ENCODE peak calls at places on chromosomes 3 and 15, in four cellular contexts. I is PC-9; V is stimulated activated CD8-positive, alpha-beta memory T cell treated with anti-CD3 and anti-CD28 coated beads, Interleukin-15, amount 100 ng/mL, for 4 hours; Z is omental fat pad. H is an unnamed sample.

GRCh38 chr3:83500422-83500821 is 1458.4 kb upstream of the CADM2 start:
- DNase-seq in I (no peak), V (no peak), Z (no peak), H (no peak)

GRCh38 chr15:74174216-74174965 is 881 bp downstream of the ISLR start:
- DNase-seq in I (no peak), V (no peak), Z (no peak), H (no peak)

GRCh38 chr3:134567605-134568004 is 81.7 kb downstream of the CEP63 start:
- DNase-seq in I (no peak), V (no peak), Z (no peak), H (no peak)

GRCh38 chr3:9500108-9501050 is 53.2 kb downstream of the LHFPL4 start:
- DNase-seq in I (peak; percentile 56), V (no peak), Z (no peak), H (no peak)

GRCh38 chr3:15783361-15783969 is 14.3 kb downstream of the ANKRD28 start:
- DNase-seq in I (no peak), V (no peak), Z (no peak), H (no peak)

GRCh38 chr15:88003928-88004327 is 252.6 kb downstream of the NTRK3 start:
- DNase-seq in I (no peak), V (no peak), Z (no peak), H (no peak)

GRCh38 chr3:58563386-58564035 is 13.7 kb downstream of the FAM107A start:
- DNase-seq in I (peak; percentile 20), V (no peak), Z (no peak), H (no peak)

GRCh38 chr3:62167566-62168262 is 205.6 kb downstream of the FEZF2 start:
- DNase-seq in I (no peak), V (no peak), Z (no peak), H (no peak)

GRCh38 chr3:37661615-37662306 is 199.9 kb upstream of the CTDSPL start:
- DNase-seq in I (no peak), V (no peak), Z (no peak), H (no peak)

GRCh38 chr3:177739461-177739860 is 542.2 kb upstream of the TBL1XR1 start:
- DNase-seq in I (no peak), V (no peak), Z (no peak), H (no peak)

GRCh38 chr15:79310612-79310984 is 314 bp upstream of the TMED3 start:
- DNase-seq in I (no peak), V (no peak), Z (no peak), H (peak; percentile 50)

GRCh38 chr15:92451225-92451825 is 57.6 kb downstream of the ST8SIA2 start:
- DNase-seq in I (no peak), V (no peak), Z (no peak), H (no peak)

GRCh38 chr3:28916713-28917499 is 364.0 kb upstream of the RBMS3 start:
- DNase-seq in I (no peak), V (no peak), Z (no peak), H (peak; percentile 34)

H was measured in NCI-H524 treated with DMSO at 0.1 percent for 48 hours.